ENCODE peak calls at places on chromosomes 6 and 20, in seven cellular contexts. V is adrenal gland, T is fibroblast of lung, S is endothelial cell of umbilical vein, U is mesendoderm, N is MM.1S, L is right atrium auricular region. F is an unnamed sample. For H3K36me3, the result is how much of the 10 kb centered on the place peaks cover.

GRCh38 chr6:56708810-56709597 is 66.3 kb upstream of the DST start:
- DNase-seq in V (no peak), T (peak), S (peak), U (peak), N (peak), L (no peak), F (no peak)

GRCh38 chr6:4573958-4574481 is 202.2 kb upstream of the CDYL start:
- DNase-seq in V (no peak), T (peak), S (no peak), U (no peak), N (no peak), L (no peak), F (no peak)

GRCh38 chr20:19823971-19824370 is 65.9 kb downstream of the RIN2 start:
- DNase-seq in V (no peak), T (no peak), S (no peak), U (no peak), N (no peak), L (no peak), F (no peak)

GRCh38 chr20:47276856-47277541 is 79.5 kb downstream of the ZMYND8 start:
- DNase-seq in V (peak), T (peak), S (peak), U (no peak), N (no peak), L (peak), F (no peak)

GRCh38 chr6:25094726-25095125 is 159.0 kb upstream of the RIPOR2 start:
- DNase-seq in V (no peak), T (peak), S (peak), U (no peak), N (no peak), L (no peak), F (no peak)

GRCh38 chr6:129390900-129391299 is 319.1 kb downstream of the ARHGAP18 start:
- DNase-seq in V (no peak), T (no peak), S (no peak), U (no peak), N (no peak), L (no peak), F (no peak)

GRCh38 chr6:167811040-167811439 is 15.7 kb upstream of the AFDN start:
- DNase-seq in V (no peak), T (no peak), S (no peak), U (no peak), N (no peak), L (no peak), F (no peak)

GRCh38 chr20:44271915-44272663 is 25.0 kb downstream of the GDAP1L1 start:
- DNase-seq in V (no peak), T (no peak), S (no peak), U (peak), N (no peak), L (no peak), F (peak)

GRCh38 chr20:59785118-59785959 is 148.1 kb downstream of the SYCP2 start:
- DNase-seq in V (no peak), T (no peak), S (no peak), U (no peak), N (no peak), L (peak), F (no peak)

GRCh38 chr6:33417127-33417902 is 592 bp downstream of the CUTA start:
- DNase-seq in V (peak), T (peak), S (peak), U (peak), N (no peak), L (no peak), F (peak)

GRCh38 chr6:153613719-153614455 is 425.2 kb upstream of the OPRM1 start:
- DNase-seq in V (no peak), T (no peak), S (no peak), U (no peak), N (no peak), L (no peak), F (no peak)

GRCh38 chr20:31570735-31571617 is 34.1 kb upstream of the ID1 start:
- DNase-seq in V (no peak), T (peak), S (no peak), U (no peak), N (no peak), L (no peak), F (no peak)

GRCh38 chr6:99514089-99514488 is 1.1 kb downstream of the USP45 start:
- DNase-seq in V (no peak), T (peak), S (peak), U (peak), N (no peak), L (no peak), F (no peak)

GRCh38 chr6:37904590-37904989 is 85.1 kb downstream of the ZFAND3 start:
- DNase-seq in V (no peak), T (peak), S (peak), U (no peak), N (no peak), L (no peak), F (no peak)

GRCh38 chr20:38896009-38896594 is 30.1 kb upstream of the FAM83D start:
- DNase-seq in V (no peak), T (no peak), S (no peak), U (no peak), N (no peak), L (no peak), F (no peak)

GRCh38 chr20:47825011-47825762 is 39.9 kb upstream of the SULF2 start:
- DNase-seq in V (no peak), T (no peak), S (no peak), U (no peak), N (no peak), L (no peak), F (no peak)

GRCh38 chr6:27865952-27866369 is 46.2 kb downstream of the OR2B2 start:
- DNase-seq in V (no peak), T (no peak), S (no peak), U (peak), N (peak), L (no peak), F (no peak)

GRCh38 chr20:46652699-46653098 is 1.4 kb upstream of the SLC13A3 start:
- DNase-seq in V (no peak), T (peak), S (no peak), U (no peak), N (no peak), L (no peak), F (no peak)

GRCh38 chr6:22141271-22141745 is 155.5 kb downstream of the PRL start:
- DNase-seq in V (peak), T (peak), S (peak), U (no peak), N (no peak), L (no peak), F (no peak)

GRCh38 chr6:74343804-74344203 is 647.8 kb downstream of the CD109 start:
- DNase-seq in V (no peak), T (no peak), S (no peak), U (no peak), N (peak), L (no peak), F (no peak)

GRCh38 chr6:11354019-11354418 is 121.6 kb upstream of the NEDD9 start:
- DNase-seq in V (peak), T (peak), S (peak), U (no peak), N (no peak), L (peak), F (no peak)

GRCh38 chr6:2482773-2483172 is 237.4 kb upstream of the GMDS start:
- DNase-seq in V (no peak), T (no peak), S (no peak), U (no peak), N (no peak), L (no peak), F (no peak)

GRCh38 chr6:106546322-106547052 is 82.8 kb downstream of the RTN4IP1 start:
- DNase-seq in V (no peak), T (peak), S (no peak), U (no peak), N (no peak), L (no peak), F (no peak)

GRCh38 chr20:24968278-24968677 is 19.2 kb downstream of the CST7 start:
- DNase-seq in V (no peak), T (no peak), S (no peak), U (no peak), N (no peak), L (peak), F (no peak)

GRCh38 chr6:164068533-164068932 is 654.0 kb downstream of the QKI start:
- DNase-seq in V (no peak), T (peak), S (no peak), U (no peak), N (no peak), L (no peak), F (no peak)

GRCh38 chr20:53914861-53915458 is 155.4 kb downstream of the BCAS1 start:
- DNase-seq in V (no peak), T (no peak), S (peak), U (peak), N (no peak), L (no peak), F (no peak)

GRCh38 chr6:16319813-16320532 is 81.6 kb downstream of the GMPR start:
- DNase-seq in V (peak), T (peak), S (peak), U (peak), N (peak), L (peak), F (peak)

GRCh38 chr6:132279592-132280139 is 121.6 kb downstream of the MOXD1 start:
- DNase-seq in V (peak), T (peak), S (peak), U (peak), N (peak), L (peak), F (peak)

GRCh38 chr6:43517503-43518357 is 841 bp downstream of the POLR1C start:
- DNase-seq in V (no peak), T (peak), S (peak), U (peak), N (no peak), L (no peak), F (no peak)
- H3K36me3 ChIP-seq in V (under half), T (under half), S (under half), U (under half), N (under half), L (half or more), F (half or more)

DNA sequence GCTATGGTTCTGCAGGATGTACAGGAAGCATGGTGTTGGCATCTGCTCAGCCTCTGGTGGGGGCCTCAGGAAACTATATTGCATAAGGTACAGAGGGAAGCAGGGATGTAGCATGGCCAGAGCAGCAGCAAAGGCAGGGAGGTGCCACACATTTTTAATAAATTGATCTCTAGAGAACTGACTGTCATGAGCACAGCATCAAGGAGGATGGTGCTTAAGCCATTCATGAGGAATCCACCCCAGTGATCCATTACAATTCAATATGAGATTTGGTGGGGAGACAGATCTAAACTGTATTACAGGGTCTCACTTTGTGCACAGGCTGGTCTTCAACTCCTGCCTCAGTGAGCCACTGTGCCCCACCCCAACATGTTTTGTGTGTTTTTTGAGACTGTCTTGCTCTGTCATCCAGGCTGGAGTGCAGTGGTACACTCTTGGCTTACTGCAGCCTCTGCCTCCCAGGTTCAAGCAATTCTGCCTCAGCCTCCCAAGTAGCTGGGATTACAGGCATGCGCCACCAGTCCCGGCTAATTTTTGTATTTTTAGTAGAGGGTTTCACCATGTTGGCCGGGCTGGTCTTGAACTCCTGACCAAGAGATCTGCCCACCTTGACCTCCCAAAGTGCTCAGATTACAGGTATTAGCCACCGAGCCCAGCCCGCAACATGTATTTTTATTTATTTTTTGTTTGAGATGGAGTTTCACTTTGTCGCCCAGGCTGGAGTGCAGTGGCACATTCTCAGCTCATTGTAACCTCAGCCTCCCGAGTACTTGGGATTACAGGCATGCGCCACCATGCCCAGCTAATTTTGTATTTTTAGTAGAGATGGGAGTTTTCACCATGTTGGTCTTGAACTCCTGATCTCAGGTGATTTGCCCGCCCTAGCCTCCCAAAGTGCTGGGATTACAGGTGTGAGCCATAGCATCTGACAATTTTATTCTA is 10.3 kb downstream of the HSPA1B start:
- DNase-seq in V (no peak), T (no peak), S (no peak), U (no peak), N (no peak), L (no peak), F (no peak)
- H3K36me3 ChIP-seq in V (under half), T (under half), S (under half), U (under half), N (under half), L (half or more), F (half or more)

GRCh38 chr20:22428051-22428450 is 156.3 kb downstream of the FOXA2 start:
- DNase-seq in V (no peak), T (no peak), S (no peak), U (no peak), N (no peak), L (no peak), F (no peak)
- H3K36me3 ChIP-seq in V (under half), T (under half), S (under half), U (under half), N (under half), L (under half), F (under half)

GRCh38 chr6:43677759-43678158 is 9.8 kb downstream of the MRPS18A start:
- DNase-seq in V (no peak), T (no peak), S (no peak), U (no peak), N (no peak), L (no peak), F (no peak)
- H3K36me3 ChIP-seq in V (under half), T (under half), S (under half), U (under half), N (under half), L (half or more), F (half or more)

DNA sequence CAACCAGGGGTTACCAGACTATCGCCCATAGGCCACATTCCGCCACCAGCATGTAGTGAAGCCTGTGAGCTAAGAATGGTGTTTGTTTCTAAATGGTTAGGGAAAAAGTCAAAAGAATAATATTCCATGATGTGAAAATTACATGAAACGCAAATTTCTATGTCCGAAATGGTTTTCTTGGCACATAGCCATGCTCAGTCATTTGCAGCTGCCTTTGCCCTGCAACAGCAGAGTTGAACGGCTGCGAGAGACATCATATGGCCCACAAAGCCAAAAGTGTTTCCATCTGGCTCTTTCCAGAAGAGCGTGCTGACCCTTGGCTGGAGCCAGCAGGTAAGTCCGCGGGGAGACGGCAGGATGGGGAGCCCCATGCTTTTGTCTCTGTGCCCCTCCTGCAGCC is 60.7 kb downstream of the FAM120B start:
- DNase-seq in V (no peak), T (no peak), S (no peak), U (no peak), N (no peak), L (no peak), F (no peak)
- H3K36me3 ChIP-seq in V (under half), T (under half), S (under half), U (under half), N (under half), L (under half), F (under half)

GRCh38 chr6:42123379-42124103 is 18.9 kb downstream of the C6orf132 start:
- DNase-seq in V (no peak), T (no peak), S (no peak), U (no peak), N (no peak), L (no peak), F (no peak)
- H3K36me3 ChIP-seq in V (under half), T (under half), S (under half), U (under half), N (under half), L (under half), F (under half)

GRCh38 chr6:84740385-84740784 is 24.0 kb downstream of the TBX18 start:
- DNase-seq in V (no peak), T (no peak), S (no peak), U (no peak), N (no peak), L (no peak), F (no peak)

GRCh38 chr6:84733889-84734288 is 30.5 kb downstream of the TBX18 start:
- DNase-seq in V (no peak), T (no peak), S (no peak), U (peak), N (no peak), L (no peak), F (no peak)

GRCh38 chr6:84739866-84740208 is 24.6 kb downstream of the TBX18 start:
- DNase-seq in V (no peak), T (peak), S (no peak), U (no peak), N (no peak), L (no peak), F (no peak)

GRCh38 chr6:84738996-84739865 is 25.2 kb downstream of the TBX18 start:
- DNase-seq in V (no peak), T (no peak), S (no peak), U (no peak), N (no peak), L (no peak), F (no peak)
- H3K36me3 ChIP-seq in V (under half), T (under half), S (under half), U (under half), N (under half), L (under half), F (under half)

DNA sequence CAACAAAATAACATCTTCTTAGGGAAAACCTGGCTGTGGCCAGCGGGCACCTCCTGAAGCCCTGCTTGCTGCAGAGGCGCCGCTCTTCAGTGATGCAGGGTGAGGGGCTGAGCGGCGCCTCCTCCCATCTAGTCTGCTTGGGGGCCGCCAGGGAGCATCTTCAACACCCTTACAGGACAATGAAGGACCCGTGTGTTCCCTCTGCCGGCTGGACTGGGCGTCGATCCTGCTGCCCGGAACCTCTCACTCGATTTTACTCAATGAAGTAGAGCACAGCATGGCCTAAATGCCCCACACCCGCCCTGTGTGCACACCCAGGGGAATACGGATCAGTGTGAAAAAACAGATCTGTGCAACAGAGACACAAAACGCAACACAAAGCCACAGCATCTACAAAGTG is 28.5 kb upstream of the MPC1 start:
- DNase-seq in V (no peak), T (no peak), S (no peak), U (no peak), N (no peak), L (no peak), F (no peak)
- H3K36me3 ChIP-seq in V (under half), T (under half), S (under half), U (under half), N (under half), L (under half), F (under half)